ENCODE peak calls at places on chromosomes 4 and X, in six cellular contexts. One of them, this sample, is unnamed.
A peak's percentile ranks its signal among the peaks of the same experiment; 100 is the strongest.

GRCh38 chr4:20017035-20017434 is 234.7 kb upstream of the SLIT2 start:
- DNase-seq in activated CD8-positive, alpha-beta memory T cell treated with anti-CD3 and anti-CD28 coated beads for 48 hours: no peak
- DNase-seq in epithelial cell of esophagus: no peak
- DNase-seq in Daoy: no peak
- DNase-seq in AG08395: peak; percentile 67
- DNase-seq in ecto neural progenitor cell: no peak
- DNase-seq in this sample: peak; percentile 68

GRCh38 chr4:105805501-105806120 is 89.7 kb upstream of the NPNT start:
- DNase-seq in activated CD8-positive, alpha-beta memory T cell treated with anti-CD3 and anti-CD28 coated beads for 48 hours: no peak
- DNase-seq in epithelial cell of esophagus: no peak
- DNase-seq in Daoy: no peak
- DNase-seq in AG08395: no peak
- DNase-seq in ecto neural progenitor cell: no peak
- DNase-seq in this sample: no peak

GRCh38 chr4:140003851-140004579 is 150.0 kb downstream of the MAML3 start:
- DNase-seq in activated CD8-positive, alpha-beta memory T cell treated with anti-CD3 and anti-CD28 coated beads for 48 hours: no peak
- DNase-seq in epithelial cell of esophagus: no peak
- DNase-seq in Daoy: no peak
- DNase-seq in AG08395: no peak
- DNase-seq in ecto neural progenitor cell: no peak
- DNase-seq in this sample: no peak

GRCh38 chrX:119686087-119686639 is 6.8 kb downstream of the SEPTIN6 start:
- DNase-seq in activated CD8-positive, alpha-beta memory T cell treated with anti-CD3 and anti-CD28 coated beads for 48 hours: no peak
- DNase-seq in epithelial cell of esophagus: no peak
- DNase-seq in Daoy: peak; percentile 9
- DNase-seq in AG08395: peak; percentile 38
- DNase-seq in ecto neural progenitor cell: peak; percentile 47
- DNase-seq in this sample: peak; percentile 52

GRCh38 chr4:58274553-58274952 is 1164.4 kb upstream of the IGFBP7 start:
- DNase-seq in activated CD8-positive, alpha-beta memory T cell treated with anti-CD3 and anti-CD28 coated beads for 48 hours: no peak
- DNase-seq in epithelial cell of esophagus: no peak
- DNase-seq in Daoy: no peak
- DNase-seq in AG08395: no peak
- DNase-seq in ecto neural progenitor cell: no peak
- DNase-seq in this sample: no peak

GRCh38 chr4:13711233-13711775 is 83.8 kb upstream of the BOD1L1 start:
- DNase-seq in activated CD8-positive, alpha-beta memory T cell treated with anti-CD3 and anti-CD28 coated beads for 48 hours: no peak
- DNase-seq in epithelial cell of esophagus: no peak
- DNase-seq in Daoy: no peak
- DNase-seq in AG08395: no peak
- DNase-seq in ecto neural progenitor cell: no peak
- DNase-seq in this sample: no peak

GRCh38 chrX:1468250-1468772 is 15.6 kb upstream of the ASMTL start:
- DNase-seq in activated CD8-positive, alpha-beta memory T cell treated with anti-CD3 and anti-CD28 coated beads for 48 hours: no peak
- DNase-seq in epithelial cell of esophagus: peak; percentile 7
- DNase-seq in Daoy: peak; percentile 72
- DNase-seq in AG08395: peak; percentile 51
- DNase-seq in ecto neural progenitor cell: peak; percentile 46
- DNase-seq in this sample: peak; percentile 67

GRCh38 chr4:111040904-111041303 is 418.0 kb upstream of the PITX2 start:
- DNase-seq in activated CD8-positive, alpha-beta memory T cell treated with anti-CD3 and anti-CD28 coated beads for 48 hours: no peak
- DNase-seq in epithelial cell of esophagus: peak; percentile 85
- DNase-seq in Daoy: no peak
- DNase-seq in AG08395: no peak
- DNase-seq in ecto neural progenitor cell: no peak
- DNase-seq in this sample: no peak

GRCh38 chrX:150361777-150362351 is 1.3 kb upstream of the MAMLD1 start:
- DNase-seq in activated CD8-positive, alpha-beta memory T cell treated with anti-CD3 and anti-CD28 coated beads for 48 hours: no peak
- DNase-seq in epithelial cell of esophagus: peak; percentile 4
- DNase-seq in Daoy: peak; percentile 21
- DNase-seq in AG08395: no peak
- DNase-seq in ecto neural progenitor cell: no peak
- DNase-seq in this sample: peak; percentile 66